ENCODE peak calls at places on chromosomes 16 and 17, in six cellular contexts. One of them, this sample, is unnamed.
A peak's percentile ranks its signal among the peaks of the same experiment; 100 is the strongest.

GRCh38 chr17:17606416-17607000 is 15.0 kb upstream of the PEMT start:
- DNase-seq in K562: peak; percentile 70
- DNase-seq in PC-3: no peak
- DNase-seq in IMR-90: no peak
- DNase-seq in SK-N-SH: no peak
- DNase-seq in OCI-LY7: no peak
- DNase-seq in this sample: no peak

GRCh38 chr16:65106792-65107191 is 15.1 kb downstream of the CDH11 start:
- DNase-seq in IMR-90: peak; percentile 63
- DNase-seq in OCI-LY7: no peak
- DNase-seq in PC-3: no peak
- DNase-seq in K562: no peak
- DNase-seq in SK-N-SH: no peak
- DNase-seq in this sample: peak; percentile 21

GRCh38 chr17:80569936-80570335 is 25.3 kb downstream of the RPTOR start:
- DNase-seq in IMR-90: no peak
- DNase-seq in PC-3: no peak
- DNase-seq in OCI-LY7: no peak
- DNase-seq in SK-N-SH: no peak
- DNase-seq in K562: no peak
- DNase-seq in this sample: no peak

GRCh38 chr16:13680021-13680672 is 239.8 kb upstream of the ERCC4 start:
- DNase-seq in PC-3: no peak
- DNase-seq in SK-N-SH: no peak
- DNase-seq in IMR-90: no peak
- DNase-seq in OCI-LY7: no peak
- DNase-seq in K562: no peak
- DNase-seq in this sample: no peak

GRCh38 chr17:4582691-4583090 is 1.6 kb upstream of the SMTNL2 start:
- DNase-seq in SK-N-SH: no peak
- DNase-seq in K562: no peak
- DNase-seq in PC-3: no peak
- DNase-seq in IMR-90: no peak
- DNase-seq in OCI-LY7: no peak
- DNase-seq in this sample: no peak

GRCh38 chr16:74601131-74601871 is 5.6 kb downstream of the GLG1 start:
- DNase-seq in SK-N-SH: peak; percentile 30
- DNase-seq in K562: no peak
- DNase-seq in OCI-LY7: no peak
- DNase-seq in IMR-90: no peak
- DNase-seq in PC-3: peak; percentile 51
- DNase-seq in this sample: no peak

GRCh38 chr16:80526418-80527061 is 14.3 kb upstream of the DYNLRB2 start:
- DNase-seq in SK-N-SH: peak; percentile 49
- DNase-seq in K562: peak; percentile 70
- DNase-seq in IMR-90: peak; percentile 55
- DNase-seq in OCI-LY7: peak; percentile 64
- DNase-seq in PC-3: peak; percentile 71
- DNase-seq in this sample: peak; percentile 69

GRCh38 chr17:65366102-65366844 is 195.2 kb downstream of the AXIN2 start:
- DNase-seq in PC-3: no peak
- DNase-seq in OCI-LY7: no peak
- DNase-seq in K562: no peak
- DNase-seq in IMR-90: no peak
- DNase-seq in SK-N-SH: no peak
- DNase-seq in this sample: peak; percentile 16

GRCh38 chr17:39867891-39868553 is at the start of gene ZPBP2:
- DNase-seq in SK-N-SH: no peak
- DNase-seq in PC-3: no peak
- DNase-seq in K562: no peak
- DNase-seq in OCI-LY7: no peak
- DNase-seq in IMR-90: no peak
- DNase-seq in this sample: no peak

GRCh38 chr17:68199837-68200688 is 47.8 kb upstream of the AMZ2 start:
- DNase-seq in K562: no peak
- DNase-seq in IMR-90: no peak
- DNase-seq in PC-3: no peak
- DNase-seq in SK-N-SH: peak; percentile 46
- DNase-seq in OCI-LY7: peak; percentile 37
- DNase-seq in this sample: no peak

GRCh38 chr16:12160249-12160648 is 183.7 kb downstream of the SNX29 start:
- DNase-seq in SK-N-SH: no peak
- DNase-seq in K562: no peak
- DNase-seq in IMR-90: no peak
- DNase-seq in PC-3: no peak
- DNase-seq in OCI-LY7: no peak
- DNase-seq in this sample: no peak

GRCh38 chr17:9022553-9023388 is 1.5 kb downstream of the NTN1 start:
- DNase-seq in OCI-LY7: no peak
- DNase-seq in SK-N-SH: peak; percentile 27
- DNase-seq in PC-3: no peak
- DNase-seq in K562: no peak
- DNase-seq in IMR-90: no peak
- DNase-seq in this sample: peak; percentile 43

GRCh38 chr17:46199379-46199778 is 6.2 kb upstream of the KANSL1 start:
- DNase-seq in IMR-90: peak; percentile 40
- DNase-seq in K562: no peak
- DNase-seq in SK-N-SH: no peak
- DNase-seq in OCI-LY7: no peak
- DNase-seq in PC-3: no peak
- DNase-seq in this sample: peak; percentile 45

GRCh38 chr17:72775914-72776313 is 316.6 kb downstream of the SLC39A11 start:
- DNase-seq in PC-3: no peak
- DNase-seq in OCI-LY7: no peak
- DNase-seq in SK-N-SH: peak; percentile 65
- DNase-seq in IMR-90: no peak
- DNase-seq in K562: no peak
- DNase-seq in this sample: no peak

GRCh38 chr17:33667671-33668070 is 374.6 kb upstream of the ASIC2 start:
- DNase-seq in K562: no peak
- DNase-seq in PC-3: no peak
- DNase-seq in IMR-90: no peak
- DNase-seq in SK-N-SH: no peak
- DNase-seq in OCI-LY7: no peak
- DNase-seq in this sample: no peak

GRCh38 chr17:42112552-42113176 is at the start of gene DHX58:
- DNase-seq in K562: peak; percentile 42
- DNase-seq in SK-N-SH: no peak
- DNase-seq in IMR-90: peak; percentile 80
- DNase-seq in PC-3: no peak
- DNase-seq in OCI-LY7: peak; percentile 95
- DNase-seq in this sample: peak; percentile 61

GRCh38 chr16:75095204-75095621 is 21.4 kb downstream of the LDHD start:
- DNase-seq in IMR-90: no peak
- DNase-seq in K562: no peak
- DNase-seq in OCI-LY7: no peak
- DNase-seq in SK-N-SH: no peak
- DNase-seq in PC-3: no peak
- DNase-seq in this sample: no peak

GRCh38 chr17:35774499-35774898 is 13.8 kb downstream of the C17orf50 start:
- DNase-seq in PC-3: peak; percentile 39
- DNase-seq in K562: no peak
- DNase-seq in IMR-90: peak; percentile 21
- DNase-seq in OCI-LY7: no peak
- DNase-seq in SK-N-SH: peak; percentile 85
- DNase-seq in this sample: peak; percentile 75

GRCh38 chr17:66885417-66885816 is 50.5 kb downstream of the CACNG5 start:
- DNase-seq in K562: no peak
- DNase-seq in IMR-90: peak; percentile 2
- DNase-seq in SK-N-SH: no peak
- DNase-seq in OCI-LY7: no peak
- DNase-seq in PC-3: no peak
- DNase-seq in this sample: no peak

GRCh38 chr16:27976990-27977389 is 86.5 kb downstream of the GSG1L start:
- DNase-seq in PC-3: no peak
- DNase-seq in K562: no peak
- DNase-seq in OCI-LY7: no peak
- DNase-seq in IMR-90: no peak
- DNase-seq in SK-N-SH: no peak
- DNase-seq in this sample: no peak

GRCh38 chr17:65901394-65901793 is 290.5 kb downstream of the CEP112 start:
- DNase-seq in IMR-90: no peak
- DNase-seq in SK-N-SH: peak; percentile 15
- DNase-seq in OCI-LY7: no peak
- DNase-seq in PC-3: no peak
- DNase-seq in K562: no peak
- DNase-seq in this sample: no peak

GRCh38 chr17:78441271-78441986 is 63.0 kb downstream of the PGS1 start:
- DNase-seq in K562: no peak
- DNase-seq in OCI-LY7: no peak
- DNase-seq in PC-3: peak; percentile 38
- DNase-seq in IMR-90: no peak
- DNase-seq in SK-N-SH: no peak
- DNase-seq in this sample: no peak

GRCh38 chr17:81493198-81494038 is 19.2 kb downstream of the ACTG1 start:
- DNase-seq in K562: peak; percentile 94
- DNase-seq in PC-3: no peak
- DNase-seq in SK-N-SH: no peak
- DNase-seq in OCI-LY7: no peak
- DNase-seq in IMR-90: no peak
- DNase-seq in this sample: no peak

GRCh38 chr17:65438173-65438572 is 123.3 kb downstream of the AXIN2 start:
- DNase-seq in OCI-LY7: no peak
- DNase-seq in SK-N-SH: no peak
- DNase-seq in K562: no peak
- DNase-seq in PC-3: no peak
- DNase-seq in IMR-90: no peak
- DNase-seq in this sample: no peak

GRCh38 chr17:5921919-5922318 is 148.3 kb upstream of the WSCD1 start:
- DNase-seq in K562: no peak
- DNase-seq in SK-N-SH: no peak
- DNase-seq in PC-3: peak; percentile 83
- DNase-seq in OCI-LY7: no peak
- DNase-seq in IMR-90: no peak
- DNase-seq in this sample: no peak

GRCh38 chr17:51673066-51673465 is 412.7 kb downstream of the UTP18 start:
- DNase-seq in OCI-LY7: no peak
- DNase-seq in IMR-90: no peak
- DNase-seq in PC-3: no peak
- DNase-seq in SK-N-SH: no peak
- DNase-seq in K562: no peak
- DNase-seq in this sample: no peak

GRCh38 chr17:69581061-69581955 is 166.8 kb downstream of the MAP2K6 start:
- DNase-seq in SK-N-SH: no peak
- DNase-seq in K562: no peak
- DNase-seq in PC-3: no peak
- DNase-seq in OCI-LY7: peak; percentile 100
- DNase-seq in IMR-90: peak; percentile 47
- DNase-seq in this sample: peak; percentile 46

GRCh38 chr17:36525113-36525512 is 9.6 kb downstream of the MYO19 start:
- DNase-seq in PC-3: peak; percentile 14
- DNase-seq in SK-N-SH: no peak
- DNase-seq in K562: no peak
- DNase-seq in OCI-LY7: no peak
- DNase-seq in IMR-90: peak; percentile 65
- DNase-seq in this sample: peak; percentile 3

GRCh38 chr16:87581867-87582220 is 20.5 kb upstream of the JPH3 start:
- DNase-seq in OCI-LY7: no peak
- DNase-seq in K562: peak; percentile 72
- DNase-seq in IMR-90: peak; percentile 98
- DNase-seq in PC-3: peak; percentile 89
- DNase-seq in SK-N-SH: peak; percentile 58
- DNase-seq in this sample: peak; percentile 98

GRCh38 chr16:8430401-8430800 is 159.9 kb downstream of the TMEM114 start:
- DNase-seq in SK-N-SH: no peak
- DNase-seq in K562: peak; percentile 73
- DNase-seq in IMR-90: no peak
- DNase-seq in PC-3: no peak
- DNase-seq in OCI-LY7: no peak
- DNase-seq in this sample: no peak
- H2AFZ ChIP-seq in SK-N-SH: no peak overlapping the region
- H2AFZ ChIP-seq in K562: no peak overlapping the region
- H2AFZ ChIP-seq in IMR-90: no peak overlapping the region
- H2AFZ ChIP-seq in PC-3: no peak overlapping the region
- H2AFZ ChIP-seq in OCI-LY7: no peak overlapping the region
- H2AFZ ChIP-seq in this sample: no peak overlapping the region

GRCh38 chr17:622356-622755 is 92.3 kb downstream of the VPS53 start:
- DNase-seq in OCI-LY7: no peak
- DNase-seq in SK-N-SH: no peak
- DNase-seq in K562: no peak
- DNase-seq in IMR-90: peak; percentile 87
- DNase-seq in PC-3: peak; percentile 56
- DNase-seq in this sample: peak; percentile 34
- H3K27ac ChIP-seq in OCI-LY7: no peak overlapping the region
- H3K27ac ChIP-seq in SK-N-SH: no peak overlapping the region
- H3K27ac ChIP-seq in K562: no peak overlapping the region
- H3K27ac ChIP-seq in IMR-90: no peak overlapping the region
- H3K27ac ChIP-seq in PC-3: no peak overlapping the region
- H3K27ac ChIP-seq in this sample: no peak overlapping the region

GRCh38 chr17:50560931-50561750 is 626 bp downstream of the CACNA1G start:
- DNase-seq in OCI-LY7: no peak
- DNase-seq in SK-N-SH: peak; percentile 66
- DNase-seq in PC-3: no peak
- DNase-seq in K562: peak; percentile 29
- DNase-seq in IMR-90: no peak
- DNase-seq in this sample: no peak

GRCh38 chr17:50558955-50559614 is 1.4 kb upstream of the CACNA1G start:
- DNase-seq in IMR-90: no peak
- DNase-seq in PC-3: no peak
- DNase-seq in OCI-LY7: no peak
- DNase-seq in SK-N-SH: no peak
- DNase-seq in K562: no peak
- DNase-seq in this sample: no peak

GRCh38 chr17:50559674-50560184 is 786 bp upstream of the CACNA1G start:
- DNase-seq in K562: peak; percentile 79
- DNase-seq in PC-3: peak; percentile 35
- DNase-seq in SK-N-SH: peak; percentile 82
- DNase-seq in OCI-LY7: no peak
- DNase-seq in IMR-90: peak; percentile 5
- DNase-seq in this sample: peak; percentile 44

GRCh38 chr17:50561796-50562195 is 1.3 kb downstream of the CACNA1G start:
- DNase-seq in SK-N-SH: no peak
- DNase-seq in K562: no peak
- DNase-seq in IMR-90: no peak
- DNase-seq in PC-3: no peak
- DNase-seq in OCI-LY7: no peak
- DNase-seq in this sample: no peak

GRCh38 chr17:50560185-50560824 is at the start of gene CACNA1G:
- DNase-seq in SK-N-SH: peak; percentile 99
- DNase-seq in IMR-90: peak; percentile 70
- DNase-seq in K562: peak; percentile 98
- DNase-seq in PC-3: peak; percentile 88
- DNase-seq in OCI-LY7: peak; percentile 72
- DNase-seq in this sample: peak; percentile 70
- H2AFZ ChIP-seq in SK-N-SH: peak within 1 kb of the TSS; percentile 79
- H2AFZ ChIP-seq in IMR-90: peak within 1 kb of the TSS; percentile 81
- H2AFZ ChIP-seq in K562: peak within 1 kb of the TSS; percentile 67
- H2AFZ ChIP-seq in PC-3: peak within 1 kb of the TSS; percentile 42
- H2AFZ ChIP-seq in OCI-LY7: no peak within 1 kb of the TSS
- H2AFZ ChIP-seq in this sample: no peak within 1 kb of the TSS

DNA sequence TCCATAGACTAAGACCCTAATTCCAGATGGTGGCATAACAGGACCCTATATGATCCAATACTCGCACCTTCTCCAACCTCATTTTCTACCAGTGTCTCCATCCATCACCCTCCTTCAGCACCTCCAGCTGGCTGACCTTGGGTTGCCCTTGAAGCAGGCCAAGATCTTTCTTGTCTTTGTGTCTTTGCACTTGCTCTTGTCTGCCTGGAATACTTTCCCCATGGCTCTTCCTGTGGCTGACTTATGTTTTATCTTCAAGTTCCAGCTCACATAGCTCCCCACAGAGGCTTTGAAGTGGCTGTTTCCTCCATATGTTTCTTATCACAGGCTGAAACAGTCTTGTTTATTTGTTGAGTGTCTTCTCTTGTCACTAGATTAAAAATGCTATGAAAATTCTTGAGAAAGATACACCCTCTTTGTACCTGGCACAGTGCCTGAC is 29.6 kb upstream of the MMD start:
- DNase-seq in IMR-90: peak; percentile 69
- DNase-seq in OCI-LY7: no peak
- DNase-seq in K562: peak; percentile 81
- DNase-seq in PC-3: peak; percentile 34
- DNase-seq in SK-N-SH: no peak
- DNase-seq in this sample: peak; percentile 76
- H3K27ac ChIP-seq in IMR-90: peak overlapping the region; percentile 34
- H3K27ac ChIP-seq in OCI-LY7: no peak overlapping the region
- H3K27ac ChIP-seq in K562: peak overlapping the region; percentile 70
- H3K27ac ChIP-seq in PC-3: no peak overlapping the region
- H3K27ac ChIP-seq in SK-N-SH: peak overlapping the region; percentile 92
- H3K27ac ChIP-seq in this sample: peak overlapping the region; percentile 10